ENCODE peak calls at places on chromosome 19, in five cellular contexts. One of them, this sample, is unnamed.
A peak's percentile ranks its signal among the peaks of the same experiment; 100 is the strongest.

GRCh38 chr19:38564981-38565685 is 52.6 kb downstream of the MAP4K1 start:
- DNase-seq in endothelial cell of umbilical vein: no peak
- DNase-seq in esophagus muscularis mucosa: no peak
- DNase-seq in ovary: no peak
- DNase-seq in uterus: no peak
- DNase-seq in this sample: peak; percentile 60

GRCh38 chr19:53196777-53197396 is 3.7 kb upstream of the ZNF665 start:
- DNase-seq in endothelial cell of umbilical vein: peak; percentile 90
- DNase-seq in esophagus muscularis mucosa: peak; percentile 99
- DNase-seq in ovary: peak; percentile 99
- DNase-seq in uterus: peak; percentile 99
- DNase-seq in this sample: peak; percentile 99

GRCh38 chr19:42129399-42130253 is 2.6 kb downstream of the POU2F2 start:
- DNase-seq in endothelial cell of umbilical vein: no peak
- DNase-seq in esophagus muscularis mucosa: no peak
- DNase-seq in ovary: no peak
- DNase-seq in uterus: no peak
- DNase-seq in this sample: peak; percentile 91

GRCh38 chr19:48123907-48124675 is 13.5 kb upstream of the PLA2G4C start:
- DNase-seq in endothelial cell of umbilical vein: peak; percentile 96
- DNase-seq in esophagus muscularis mucosa: no peak
- DNase-seq in ovary: no peak
- DNase-seq in uterus: no peak
- DNase-seq in this sample: no peak

GRCh38 chr19:45554481-45554880 is 30.1 kb downstream of the OPA3 start:
- DNase-seq in endothelial cell of umbilical vein: no peak
- DNase-seq in esophagus muscularis mucosa: no peak
- DNase-seq in ovary: no peak
- DNase-seq in uterus: no peak
- DNase-seq in this sample: no peak

GRCh38 chr19:39676004-39676403 is 20.3 kb downstream of the LGALS16 start:
- DNase-seq in endothelial cell of umbilical vein: no peak
- DNase-seq in esophagus muscularis mucosa: peak; percentile 53
- DNase-seq in ovary: no peak
- DNase-seq in uterus: no peak
- DNase-seq in this sample: no peak

GRCh38 chr19:8615022-8615421 is 4.5 kb upstream of the ADAMTS10 start:
- DNase-seq in endothelial cell of umbilical vein: no peak
- DNase-seq in esophagus muscularis mucosa: no peak
- DNase-seq in ovary: no peak
- DNase-seq in uterus: no peak
- DNase-seq in this sample: no peak

GRCh38 chr19:29810504-29810871 is 1.3 kb upstream of the CCNE1 start:
- DNase-seq in endothelial cell of umbilical vein: no peak
- DNase-seq in esophagus muscularis mucosa: no peak
- DNase-seq in ovary: peak; percentile 36
- DNase-seq in uterus: no peak
- DNase-seq in this sample: no peak

GRCh38 chr19:34359954-34360315 is 5.1 kb upstream of the GPI start:
- DNase-seq in endothelial cell of umbilical vein: no peak
- DNase-seq in esophagus muscularis mucosa: no peak
- DNase-seq in ovary: no peak
- DNase-seq in uterus: no peak
- DNase-seq in this sample: no peak

GRCh38 chr19:34357431-34357830 is 7.6 kb upstream of the GPI start:
- DNase-seq in endothelial cell of umbilical vein: no peak
- DNase-seq in esophagus muscularis mucosa: no peak
- DNase-seq in ovary: no peak
- DNase-seq in uterus: no peak
- DNase-seq in this sample: no peak

GRCh38 chr19:34360354-34360909 is 4.6 kb upstream of the GPI start:
- DNase-seq in endothelial cell of umbilical vein: no peak
- DNase-seq in esophagus muscularis mucosa: no peak
- DNase-seq in ovary: no peak
- DNase-seq in uterus: no peak
- DNase-seq in this sample: no peak

GRCh38 chr19:34356875-34357274 is 8.1 kb upstream of the GPI start:
- DNase-seq in endothelial cell of umbilical vein: no peak
- DNase-seq in esophagus muscularis mucosa: no peak
- DNase-seq in ovary: no peak
- DNase-seq in uterus: no peak
- DNase-seq in this sample: no peak

DNA sequence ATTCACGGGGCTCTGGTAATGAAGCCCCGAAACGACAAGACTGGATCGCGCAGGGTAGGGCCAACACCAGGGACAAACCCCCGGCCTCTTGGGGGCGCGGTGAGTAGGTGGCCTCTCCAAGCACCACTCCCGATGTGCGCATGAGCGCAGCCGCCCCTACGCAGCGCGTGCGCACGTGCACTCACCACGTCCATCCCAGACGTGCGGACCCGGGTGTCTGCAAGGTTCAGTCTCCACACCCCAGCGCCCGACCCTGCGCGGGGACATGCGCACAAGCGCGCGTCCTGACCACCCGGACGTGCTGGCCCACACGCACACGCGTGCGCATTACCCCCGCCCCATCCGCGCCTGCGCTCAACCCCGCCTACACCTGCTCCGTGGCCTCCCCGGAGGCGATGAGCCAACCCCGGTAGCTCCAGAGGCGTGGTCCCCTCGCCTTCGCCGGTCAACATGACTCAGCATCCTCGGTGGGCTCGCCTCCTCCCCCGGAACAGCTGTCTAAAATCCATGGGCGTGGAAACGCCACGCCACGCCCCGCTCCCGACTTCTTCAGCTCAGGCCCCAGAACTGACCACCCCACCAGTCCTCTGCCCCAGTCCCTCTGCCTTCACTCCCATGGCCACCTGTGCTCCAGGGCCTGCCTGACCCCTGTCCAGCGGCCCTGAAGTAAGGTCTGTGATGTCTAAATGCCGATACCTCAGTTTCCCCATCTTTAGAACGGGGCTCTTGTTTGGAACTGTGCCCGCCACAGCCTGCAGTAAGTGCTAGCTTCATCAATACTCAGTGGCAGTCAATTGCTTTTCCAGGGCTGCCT is 5.6 kb upstream of the GPI start:
- DNase-seq in endothelial cell of umbilical vein: peak; percentile 99
- DNase-seq in esophagus muscularis mucosa: peak; percentile 99
- DNase-seq in ovary: peak; percentile 98
- DNase-seq in uterus: peak; percentile 95
- DNase-seq in this sample: peak; percentile 96
- TF ChIP-seq POLR2A in endothelial cell of umbilical vein: peak; percentile 88
- TF ChIP-seq POLR2A in esophagus muscularis mucosa: no peak
- TF ChIP-seq POLR2A in ovary: peak; percentile 16
- TF ChIP-seq POLR2A in uterus: peak; percentile 25
- TF ChIP-seq POLR2A in this sample: no peak

GRCh38 chr19:55240713-55241020 is 12.1 kb upstream of the TMEM86B start:
- DNase-seq in endothelial cell of umbilical vein: no peak
- DNase-seq in esophagus muscularis mucosa: no peak
- DNase-seq in ovary: no peak
- DNase-seq in uterus: no peak
- DNase-seq in this sample: no peak
- H3K4me3 ChIP-seq in endothelial cell of umbilical vein: no peak overlapping the region
- H3K4me3 ChIP-seq in esophagus muscularis mucosa: no peak overlapping the region
- H3K4me3 ChIP-seq in ovary: no peak overlapping the region
- H3K4me3 ChIP-seq in uterus: no peak overlapping the region
- H3K4me3 ChIP-seq in this sample: no peak overlapping the region

GRCh38 chr19:58559275-58560006 is 1.0 kb upstream of the UBE2M start:
- DNase-seq in endothelial cell of umbilical vein: peak; percentile 85
- DNase-seq in esophagus muscularis mucosa: peak; percentile 98
- DNase-seq in ovary: peak; percentile 93
- DNase-seq in uterus: peak; percentile 91
- DNase-seq in this sample: peak; percentile 79
- TF ChIP-seq POLR2A in endothelial cell of umbilical vein: peak; percentile 89
- TF ChIP-seq POLR2A in esophagus muscularis mucosa: peak; percentile 56
- TF ChIP-seq POLR2A in ovary: peak; percentile 93
- TF ChIP-seq POLR2A in uterus: no peak
- TF ChIP-seq POLR2A in this sample: peak; percentile 61

DNA sequence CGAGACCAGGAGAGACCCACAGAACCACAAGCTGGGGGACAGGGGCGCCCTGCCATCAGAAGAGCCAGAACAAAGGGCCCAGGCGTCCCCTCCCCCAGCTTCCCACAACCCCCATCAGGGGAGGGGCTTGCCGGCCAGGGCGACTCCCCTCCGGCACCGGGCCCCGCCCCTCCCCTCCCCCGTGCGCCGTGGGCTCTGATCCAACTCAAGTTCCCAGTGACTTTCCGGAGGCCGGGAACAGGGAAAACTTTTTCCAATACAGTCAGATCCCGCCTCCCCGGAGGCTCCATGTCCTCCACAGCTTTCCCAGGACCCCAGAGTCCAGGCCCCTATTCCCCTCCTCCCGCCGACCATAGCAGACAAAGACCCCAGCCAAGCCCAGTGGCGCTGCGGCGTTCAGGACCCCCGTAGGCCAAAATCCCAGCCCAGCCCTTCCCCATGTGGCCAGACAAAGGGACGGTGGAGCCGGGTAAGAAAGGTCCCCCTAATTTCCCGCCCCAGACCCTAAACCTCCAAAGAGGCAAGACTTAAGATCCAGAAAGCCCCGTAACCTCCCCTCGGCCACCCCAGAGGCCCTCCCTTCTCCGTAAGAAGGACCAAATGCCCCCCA is 673 bp downstream of the TEAD2 start:
- DNase-seq in endothelial cell of umbilical vein: peak; percentile 92
- DNase-seq in esophagus muscularis mucosa: peak; percentile 94
- DNase-seq in ovary: peak; percentile 94
- DNase-seq in uterus: peak; percentile 91
- DNase-seq in this sample: peak; percentile 72
- H3K4me3 ChIP-seq in endothelial cell of umbilical vein: peak overlapping the region; percentile 83
- H3K4me3 ChIP-seq in esophagus muscularis mucosa: peak overlapping the region; percentile 59
- H3K4me3 ChIP-seq in ovary: peak overlapping the region; percentile 53
- H3K4me3 ChIP-seq in uterus: peak overlapping the region; percentile 74
- H3K4me3 ChIP-seq in this sample: peak overlapping the region; percentile 51

GRCh38 chr19:55654833-55655647 is at the start of gene U2AF2:
- DNase-seq in endothelial cell of umbilical vein: peak; percentile 76
- DNase-seq in esophagus muscularis mucosa: peak; percentile 98
- DNase-seq in ovary: peak; percentile 99
- DNase-seq in uterus: peak; percentile 97
- DNase-seq in this sample: peak; percentile 94
- TF ChIP-seq POLR2A in endothelial cell of umbilical vein: peak; percentile 91
- TF ChIP-seq POLR2A in esophagus muscularis mucosa: peak; percentile 39
- TF ChIP-seq POLR2A in ovary: peak; percentile 75
- TF ChIP-seq POLR2A in uterus: peak; percentile 31
- TF ChIP-seq POLR2A in this sample: peak; percentile 57

GRCh38 chr19:4051175-4052101 is 15.3 kb downstream of the ZBTB7A start:
- DNase-seq in endothelial cell of umbilical vein: no peak
- DNase-seq in esophagus muscularis mucosa: no peak
- DNase-seq in ovary: no peak
- DNase-seq in uterus: no peak
- DNase-seq in this sample: peak; percentile 79
- H3K4me3 ChIP-seq in endothelial cell of umbilical vein: no peak overlapping the region
- H3K4me3 ChIP-seq in esophagus muscularis mucosa: no peak overlapping the region
- H3K4me3 ChIP-seq in ovary: no peak overlapping the region
- H3K4me3 ChIP-seq in uterus: no peak overlapping the region
- H3K4me3 ChIP-seq in this sample: peak overlapping the region; percentile 53

GRCh38 chr19:51337861-51338562 is 3.9 kb downstream of the VSIG10L start:
- DNase-seq in endothelial cell of umbilical vein: no peak
- DNase-seq in esophagus muscularis mucosa: no peak
- DNase-seq in ovary: no peak
- DNase-seq in uterus: no peak
- DNase-seq in this sample: no peak

GRCh38 chr19:51337141-51337860 is 4.6 kb downstream of the VSIG10L start:
- DNase-seq in endothelial cell of umbilical vein: no peak
- DNase-seq in esophagus muscularis mucosa: no peak
- DNase-seq in ovary: no peak
- DNase-seq in uterus: no peak
- DNase-seq in this sample: no peak

GRCh38 chr19:51339313-51339686 is 2.6 kb downstream of the VSIG10L start:
- DNase-seq in endothelial cell of umbilical vein: no peak
- DNase-seq in esophagus muscularis mucosa: no peak
- DNase-seq in ovary: no peak
- DNase-seq in uterus: no peak
- DNase-seq in this sample: no peak

GRCh38 chr19:51339687-51340656 is 2.0 kb downstream of the VSIG10L start:
- DNase-seq in endothelial cell of umbilical vein: peak; percentile 97
- DNase-seq in esophagus muscularis mucosa: peak; percentile 100
- DNase-seq in ovary: peak; percentile 99
- DNase-seq in uterus: peak; percentile 99
- DNase-seq in this sample: peak; percentile 99

DNA sequence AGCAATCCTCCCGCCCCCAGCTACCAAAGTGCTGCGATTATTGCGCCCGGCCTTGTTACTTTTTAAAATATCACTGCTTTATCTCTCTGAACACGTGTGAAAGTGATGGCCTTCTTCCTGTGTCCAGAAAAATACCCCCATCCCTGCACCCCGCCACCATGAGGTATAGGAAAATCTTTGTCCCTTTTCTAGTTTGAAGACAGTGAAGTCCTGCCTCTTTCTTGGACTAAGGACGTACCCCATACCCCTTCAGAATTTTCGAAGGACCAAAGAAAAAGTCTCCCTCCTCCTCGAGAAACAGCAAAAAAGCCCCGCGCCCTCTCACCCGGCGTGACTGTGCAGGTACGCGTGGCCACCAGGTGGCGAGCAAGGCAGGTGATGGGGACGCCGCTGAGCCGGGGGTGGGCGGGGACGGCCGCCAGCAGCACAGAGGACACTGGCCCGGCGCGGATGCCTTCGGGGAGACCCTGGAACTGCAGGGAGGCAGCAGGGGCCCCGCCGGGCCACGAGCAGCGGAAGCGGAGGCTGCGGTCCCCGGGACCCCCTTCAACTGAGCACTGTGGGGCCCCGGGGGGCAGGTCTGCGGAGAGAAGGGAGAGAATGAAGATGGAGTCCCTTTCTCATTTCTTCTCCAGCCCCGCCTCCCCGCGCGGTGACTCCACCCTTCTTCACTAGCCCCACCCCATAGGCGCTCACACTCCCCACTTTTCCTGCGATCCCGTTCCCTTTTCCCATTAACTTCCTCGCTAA is 3.2 kb downstream of the VSIG10L start:
- DNase-seq in endothelial cell of umbilical vein: peak; percentile 86
- DNase-seq in esophagus muscularis mucosa: peak; percentile 97
- DNase-seq in ovary: peak; percentile 92
- DNase-seq in uterus: peak; percentile 86
- DNase-seq in this sample: peak; percentile 92
- TF ChIP-seq POLR2A in endothelial cell of umbilical vein: no peak
- TF ChIP-seq POLR2A in esophagus muscularis mucosa: no peak
- TF ChIP-seq POLR2A in ovary: no peak
- TF ChIP-seq POLR2A in uterus: no peak
- TF ChIP-seq POLR2A in this sample: no peak

This sample was measured in Peyer's patch.